ENCODE peak calls at places on chromosomes 16 and 17, in four cellular contexts. One of them, this sample, is unnamed.

GRCh38 chr17:41629826-41630670 is 5.7 kb upstream of the KRT17 start:
- DNase-seq in heart right ventricle: no peak
- DNase-seq in Peyer's patch: no peak
- DNase-seq in NCI-H524: no peak
- DNase-seq in this sample: no peak

GRCh38 chr16:66953462-66954096 is 7.5 kb upstream of the CES3 start:
- DNase-seq in heart right ventricle: no peak
- DNase-seq in Peyer's patch: peak
- DNase-seq in NCI-H524: no peak
- DNase-seq in this sample: no peak

GRCh38 chr17:17062866-17063265 is 20.6 kb downstream of the MPRIP start:
- DNase-seq in heart right ventricle: no peak
- DNase-seq in Peyer's patch: peak
- DNase-seq in NCI-H524: no peak
- DNase-seq in this sample: no peak

GRCh38 chr17:1627987-1628855 is at the start of gene SLC43A2:
- DNase-seq in heart right ventricle: peak
- DNase-seq in Peyer's patch: peak
- DNase-seq in NCI-H524: peak
- DNase-seq in this sample: peak

GRCh38 chr17:7393613-7394451 is 493 bp downstream of the PLSCR3 start:
- DNase-seq in heart right ventricle: no peak
- DNase-seq in Peyer's patch: peak
- DNase-seq in NCI-H524: peak
- DNase-seq in this sample: peak

GRCh38 chr16:36336-36984 is 16.9 kb downstream of the POLR3K start:
- DNase-seq in heart right ventricle: no peak
- DNase-seq in Peyer's patch: no peak
- DNase-seq in NCI-H524: no peak
- DNase-seq in this sample: no peak

GRCh38 chr16:55389426-55390073 is 65.5 kb downstream of the IRX6 start:
- DNase-seq in heart right ventricle: peak
- DNase-seq in Peyer's patch: no peak
- DNase-seq in NCI-H524: no peak
- DNase-seq in this sample: no peak

GRCh38 chr16:55660776-55661175 is 5.0 kb downstream of the SLC6A2 start:
- DNase-seq in heart right ventricle: no peak
- DNase-seq in Peyer's patch: no peak
- DNase-seq in NCI-H524: no peak
- DNase-seq in this sample: no peak

GRCh38 chr17:19410101-19410500 is 931 bp upstream of the RNF112 start:
- DNase-seq in heart right ventricle: no peak
- DNase-seq in Peyer's patch: no peak
- DNase-seq in NCI-H524: no peak
- DNase-seq in this sample: no peak

GRCh38 chr16:67150058-67150832 is 553 bp downstream of the B3GNT9 start:
- DNase-seq in heart right ventricle: no peak
- DNase-seq in Peyer's patch: no peak
- DNase-seq in NCI-H524: peak
- DNase-seq in this sample: peak

GRCh38 chr17:82088838-82089722 is 9.0 kb downstream of the FASN start:
- DNase-seq in heart right ventricle: no peak
- DNase-seq in Peyer's patch: no peak
- DNase-seq in NCI-H524: no peak
- DNase-seq in this sample: no peak

GRCh38 chr16:12679660-12680272 is 123.9 kb downstream of the CPPED1 start:
- DNase-seq in heart right ventricle: no peak
- DNase-seq in Peyer's patch: no peak
- DNase-seq in NCI-H524: no peak
- DNase-seq in this sample: no peak

GRCh38 chr17:75877752-75878173 is 618 bp downstream of the TRIM47 start:
- DNase-seq in heart right ventricle: peak
- DNase-seq in Peyer's patch: peak
- DNase-seq in NCI-H524: peak
- DNase-seq in this sample: peak

GRCh38 chr16:77732241-77732946 is 10.1 kb downstream of the NUDT7 start:
- DNase-seq in heart right ventricle: no peak
- DNase-seq in Peyer's patch: no peak
- DNase-seq in NCI-H524: no peak
- DNase-seq in this sample: no peak

GRCh38 chr17:74569392-74570003 is 2.2 kb upstream of the CD300H start:
- DNase-seq in heart right ventricle: no peak
- DNase-seq in Peyer's patch: no peak
- DNase-seq in NCI-H524: peak
- DNase-seq in this sample: no peak

GRCh38 chr16:67241008-67241900 is 6.0 kb downstream of the FHOD1 start:
- DNase-seq in heart right ventricle: peak
- DNase-seq in Peyer's patch: peak
- DNase-seq in NCI-H524: no peak
- DNase-seq in this sample: no peak

GRCh38 chr17:72030067-72030899 is 90.5 kb upstream of the SOX9 start:
- DNase-seq in heart right ventricle: peak
- DNase-seq in Peyer's patch: peak
- DNase-seq in NCI-H524: peak
- DNase-seq in this sample: no peak

GRCh38 chr16:73172621-73173312 is 124.8 kb upstream of the ZFHX3 start:
- DNase-seq in heart right ventricle: peak
- DNase-seq in Peyer's patch: peak
- DNase-seq in NCI-H524: peak
- DNase-seq in this sample: no peak

GRCh38 chr16:11697319-11697718 is 29.1 kb downstream of the SNN start:
- DNase-seq in heart right ventricle: no peak
- DNase-seq in Peyer's patch: no peak
- DNase-seq in NCI-H524: peak
- DNase-seq in this sample: no peak

GRCh38 chr16:88527186-88527936 is 42.8 kb upstream of the ZC3H18 start:
- DNase-seq in heart right ventricle: peak
- DNase-seq in Peyer's patch: peak
- DNase-seq in NCI-H524: peak
- DNase-seq in this sample: peak

GRCh38 chr17:68676856-68677255 is 75.7 kb upstream of the FAM20A start:
- DNase-seq in heart right ventricle: no peak
- DNase-seq in Peyer's patch: no peak
- DNase-seq in NCI-H524: no peak
- DNase-seq in this sample: no peak

GRCh38 chr17:82967268-82968032 is 112.0 kb upstream of the METRNL start:
- DNase-seq in heart right ventricle: no peak
- DNase-seq in Peyer's patch: no peak
- DNase-seq in NCI-H524: no peak
- DNase-seq in this sample: no peak

GRCh38 chr17:45029096-45029495 is 22.3 kb downstream of the DCAKD start:
- DNase-seq in heart right ventricle: no peak
- DNase-seq in Peyer's patch: no peak
- DNase-seq in NCI-H524: no peak
- DNase-seq in this sample: no peak

GRCh38 chr17:40121886-40122465 is at the start of gene MSL1:
- DNase-seq in heart right ventricle: peak
- DNase-seq in Peyer's patch: peak
- DNase-seq in NCI-H524: peak
- DNase-seq in this sample: peak

GRCh38 chr17:72219136-72219823 is 98.5 kb downstream of the SOX9 start:
- DNase-seq in heart right ventricle: no peak
- DNase-seq in Peyer's patch: no peak
- DNase-seq in NCI-H524: peak
- DNase-seq in this sample: no peak

GRCh38 chr16:19094542-19095365 is 19.0 kb upstream of the ITPRIPL2 start:
- DNase-seq in heart right ventricle: no peak
- DNase-seq in Peyer's patch: peak
- DNase-seq in NCI-H524: peak
- DNase-seq in this sample: no peak

GRCh38 chr16:63690267-63690666 is 1431.6 kb downstream of the CDH11 start:
- DNase-seq in heart right ventricle: no peak
- DNase-seq in Peyer's patch: no peak
- DNase-seq in NCI-H524: no peak
- DNase-seq in this sample: no peak

GRCh38 chr17:29291163-29291752 is 2.7 kb downstream of the NUFIP2 start:
- DNase-seq in heart right ventricle: peak
- DNase-seq in Peyer's patch: no peak
- DNase-seq in NCI-H524: peak
- DNase-seq in this sample: peak

GRCh38 chr17:80892019-80892855 is 99.4 kb upstream of the CHMP6 start:
- DNase-seq in heart right ventricle: peak
- DNase-seq in Peyer's patch: peak
- DNase-seq in NCI-H524: peak
- DNase-seq in this sample: no peak

This sample was measured in B cell.